ENCODE peak calls at places on chromosomes 4 and X, in nine cellular contexts. P is HS-5, Y is fibroblast of mammary gland, E is heart left ventricle, G is lower leg skin, Z is hypothalamus, N is caudate nucleus, R is adrenal gland, D is AG09309. A is an unnamed sample.

GRCh38 chr4:111919666-111920065 is 225.6 kb upstream of the FAM241A start:
- DNase-seq in D (no peak), Z (no peak), E (no peak), P (no peak), N (no peak), G (no peak), Y (no peak), R (no peak), A (no peak)

GRCh38 chr4:107586321-107586720 is 133.7 kb downstream of the PAPSS1 start:
- DNase-seq in N (no peak), E (no peak), D (no peak), Y (no peak), G (no peak), Z (no peak), P (no peak), R (no peak), A (no peak)

GRCh38 chrX:110012818-110013484 is 10.0 kb downstream of the TMEM164 start:
- DNase-seq in Z (no peak), E (no peak), Y (no peak), R (no peak), P (no peak), N (no peak), D (no peak), G (no peak), A (no peak)

GRCh38 chrX:134761788-134762187 is 103.5 kb upstream of the PLAC1 start:
- DNase-seq in G (no peak), R (no peak), Z (no peak), D (no peak), Y (peak; percentile 35), P (no peak), N (no peak), E (no peak), A (no peak)

GRCh38 chrX:108224727-108225455 is 133.3 kb downstream of the ATG4A start:
- DNase-seq in G (no peak), Y (peak; percentile 41), D (no peak), R (no peak), P (no peak), Z (no peak), N (no peak), E (no peak), A (no peak)

GRCh38 chr4:3774253-3774883 is 8.2 kb downstream of the ADRA2C start:
- DNase-seq in P (no peak), Z (no peak), R (no peak), D (no peak), E (no peak), Y (no peak), G (no peak), N (no peak), A (no peak)

GRCh38 chr4:41935652-41936021 is 408 bp downstream of the TMEM33 start:
- DNase-seq in Y (peak; percentile 37), P (no peak), E (no peak), Z (no peak), R (no peak), D (no peak), G (no peak), N (no peak), A (no peak)

GRCh38 chr4:162201673-162202072 is 37.9 kb upstream of the FSTL5 start:
- DNase-seq in G (no peak), P (peak; percentile 23), Y (no peak), Z (no peak), N (no peak), D (no peak), E (no peak), R (no peak), A (no peak)

GRCh38 chr4:10115271-10115656 is 1.3 kb downstream of the WDR1 start:
- DNase-seq in Z (no peak), D (no peak), R (no peak), E (no peak), P (no peak), G (no peak), Y (peak; percentile 66), N (no peak), A (no peak)

GRCh38 chr4:139913398-139913990 is 240.5 kb downstream of the MAML3 start:
- DNase-seq in E (no peak), P (no peak), D (no peak), G (no peak), Y (peak; percentile 31), R (no peak), Z (no peak), N (no peak), A (no peak)

GRCh38 chr4:110533940-110534339 is 58.0 kb downstream of the ENPEP start:
- DNase-seq in Z (no peak), G (no peak), D (peak; percentile 91), E (no peak), Y (peak; percentile 99), P (peak; percentile 84), N (no peak), R (no peak), A (no peak)

GRCh38 chrX:133819546-133819945 is 165.8 kb downstream of the GPC3 start:
- DNase-seq in Z (no peak), R (no peak), G (no peak), E (no peak), P (no peak), D (no peak), Y (no peak), N (no peak), A (no peak)

GRCh38 chr4:27861381-27861787 is 1000.7 kb downstream of the STIM2 start:
- DNase-seq in R (peak; percentile 18), D (peak; percentile 51), Z (no peak), E (no peak), G (no peak), P (no peak), N (no peak), Y (peak; percentile 64), A (no peak)

GRCh38 chrX:40109288-40110008 is 11.7 kb upstream of the BCOR start:
- DNase-seq in R (peak; percentile 50), N (no peak), E (peak; percentile 72), Y (peak; percentile 53), D (no peak), P (no peak), G (no peak), Z (no peak), A (peak; percentile 88)

GRCh38 chr4:94345984-94346383 is 3.3 kb upstream of the HPGDS start:
- DNase-seq in D (no peak), E (no peak), P (no peak), G (no peak), N (no peak), Z (no peak), Y (no peak), R (no peak), A (no peak)

GRCh38 chrX:40320819-40321218 is 223.1 kb upstream of the BCOR start:
- DNase-seq in G (no peak), R (no peak), E (no peak), Z (no peak), D (no peak), Y (no peak), N (no peak), P (no peak), A (no peak)

GRCh38 chr4:134320048-134320447 is 118.5 kb upstream of the PABPC4L start:
- DNase-seq in Y (no peak), Z (no peak), P (no peak), R (no peak), G (no peak), D (no peak), E (no peak), N (no peak), A (no peak)

GRCh38 chrX:137362583-137362982 is 203.3 kb upstream of the ZIC3 start:
- DNase-seq in N (no peak), Z (no peak), E (no peak), Y (no peak), D (no peak), P (no peak), R (no peak), G (no peak), A (no peak)

GRCh38 chrX:47321386-47321785 is 49.0 kb upstream of the ZNF157 start:
- DNase-seq in E (peak; percentile 53), R (peak; percentile 61), G (no peak), D (no peak), N (peak; percentile 16), Y (peak; percentile 70), Z (no peak), P (no peak), A (peak; percentile 88)

GRCh38 chr4:121270384-121270783 is 106.3 kb upstream of the TNIP3 start:
- DNase-seq in Y (peak; percentile 26), Z (no peak), R (no peak), N (no peak), P (peak; percentile 14), E (no peak), D (no peak), G (no peak), A (no peak)

GRCh38 chr4:26931961-26932360 is 71.3 kb downstream of the STIM2 start:
- DNase-seq in G (no peak), Z (no peak), N (no peak), E (no peak), D (no peak), Y (peak; percentile 11), R (no peak), P (no peak), A (no peak)

GRCh38 chr4:41745292-41746024 is 3.1 kb downstream of the PHOX2B start:
- DNase-seq in E (no peak), Y (no peak), G (no peak), P (no peak), R (no peak), D (no peak), N (no peak), Z (no peak), A (no peak)

GRCh38 chr4:183876268-183876934 is 28.7 kb upstream of the STOX2 start:
- DNase-seq in D (peak; percentile 23), P (peak; percentile 68), R (peak; percentile 81), E (peak; percentile 89), N (no peak), Y (peak; percentile 87), G (no peak), Z (no peak), A (peak; percentile 80)

GRCh38 chr4:13580018-13580417 is 35.7 kb upstream of the NKX3-2 start:
- DNase-seq in E (no peak), D (no peak), R (no peak), Z (no peak), G (no peak), N (no peak), Y (no peak), P (no peak), A (no peak)

GRCh38 chr4:94678896-94679295 is 78.9 kb upstream of the BMPR1B start:
- DNase-seq in Z (no peak), R (no peak), N (no peak), G (no peak), D (no peak), P (peak; percentile 29), E (no peak), Y (peak; percentile 16), A (no peak)

GRCh38 chr4:100929753-100930152 is 411.9 kb upstream of the EMCN start:
- DNase-seq in E (no peak), Y (no peak), P (no peak), N (no peak), D (no peak), R (no peak), Z (no peak), G (no peak), A (no peak)

GRCh38 chr4:28444886-28445496 is 1584.3 kb downstream of the STIM2 start:
- DNase-seq in R (no peak), E (no peak), G (no peak), P (peak; percentile 25), N (no peak), Y (peak; percentile 73), D (no peak), Z (no peak), A (no peak)

GRCh38 chrX:112746812-112747630 is 67.3 kb upstream of the LHFPL1 start:
- DNase-seq in G (no peak), E (no peak), D (no peak), Y (no peak), R (no peak), Z (no peak), N (no peak), P (no peak), A (no peak)

GRCh38 chr4:182644326-182645050 is 272.7 kb downstream of the DCTD start:
- DNase-seq in Z (no peak), N (no peak), R (no peak), P (peak; percentile 18), G (no peak), E (no peak), D (no peak), Y (peak; percentile 65), A (no peak)

GRCh38 chr4:41209901-41210300 is 4.4 kb downstream of the APBB2 start:
- DNase-seq in G (no peak), D (no peak), Z (no peak), Y (no peak), N (no peak), R (no peak), E (no peak), P (no peak), A (no peak)

GRCh38 chr4:123802933-123803332 is 406.3 kb downstream of the SPRY1 start:
- DNase-seq in R (no peak), E (no peak), Z (no peak), G (no peak), P (no peak), Y (no peak), D (no peak), N (no peak), A (no peak)